ENCODE peak calls at places on chromosomes 5 and 9, in eight cellular contexts. One of them, this sample, is unnamed. For H3K9me3, the result is how much of the 10 kb centered on the place peaks cover.

GRCh38 chr5:137217599-137218200 is 281.4 kb downstream of the SPOCK1 start:
- DNase-seq in GM23248: peak
- DNase-seq in A673: no peak
- DNase-seq in cardiac muscle cell: no peak
- DNase-seq in aorta: no peak
- DNase-seq in SK-N-MC: no peak
- DNase-seq in fibroblast of lung: peak
- DNase-seq in Peyer's patch: no peak
- DNase-seq in this sample: no peak

GRCh38 chr5:176609724-176610429 is at the start of gene GPRIN1:
- DNase-seq in GM23248: peak
- DNase-seq in A673: peak
- DNase-seq in cardiac muscle cell: peak
- DNase-seq in aorta: no peak
- DNase-seq in SK-N-MC: no peak
- DNase-seq in fibroblast of lung: peak
- DNase-seq in Peyer's patch: peak
- DNase-seq in this sample: peak

GRCh38 chr5:113118765-113119164 is 142.2 kb downstream of the DCP2 start:
- DNase-seq in GM23248: no peak
- DNase-seq in A673: no peak
- DNase-seq in cardiac muscle cell: peak
- DNase-seq in aorta: no peak
- DNase-seq in SK-N-MC: no peak
- DNase-seq in fibroblast of lung: no peak
- DNase-seq in Peyer's patch: no peak
- DNase-seq in this sample: no peak

GRCh38 chr9:131179561-131180219 is 54.3 kb downstream of the NUP214 start:
- DNase-seq in GM23248: peak
- DNase-seq in A673: no peak
- DNase-seq in cardiac muscle cell: no peak
- DNase-seq in aorta: no peak
- DNase-seq in SK-N-MC: no peak
- DNase-seq in fibroblast of lung: peak
- DNase-seq in Peyer's patch: no peak
- DNase-seq in this sample: no peak

GRCh38 chr5:176996780-176997179 is 9.8 kb downstream of the UIMC1 start:
- DNase-seq in GM23248: no peak
- DNase-seq in A673: no peak
- DNase-seq in cardiac muscle cell: no peak
- DNase-seq in aorta: no peak
- DNase-seq in SK-N-MC: no peak
- DNase-seq in fibroblast of lung: no peak
- DNase-seq in Peyer's patch: no peak
- DNase-seq in this sample: no peak

GRCh38 chr5:65364907-65365306 is 116.8 kb downstream of the ADAMTS6 start:
- DNase-seq in GM23248: peak
- DNase-seq in A673: peak
- DNase-seq in cardiac muscle cell: no peak
- DNase-seq in aorta: no peak
- DNase-seq in SK-N-MC: no peak
- DNase-seq in fibroblast of lung: peak
- DNase-seq in Peyer's patch: no peak
- DNase-seq in this sample: no peak

GRCh38 chr5:146540421-146540820 is 24.4 kb upstream of the GPR151 start:
- DNase-seq in GM23248: peak
- DNase-seq in A673: no peak
- DNase-seq in cardiac muscle cell: no peak
- DNase-seq in aorta: no peak
- DNase-seq in SK-N-MC: no peak
- DNase-seq in fibroblast of lung: peak
- DNase-seq in Peyer's patch: no peak
- DNase-seq in this sample: no peak

GRCh38 chr9:124706685-124707084 is 64.4 kb downstream of the NR6A1 start:
- DNase-seq in GM23248: no peak
- DNase-seq in A673: no peak
- DNase-seq in cardiac muscle cell: no peak
- DNase-seq in aorta: no peak
- DNase-seq in SK-N-MC: no peak
- DNase-seq in fibroblast of lung: no peak
- DNase-seq in Peyer's patch: no peak
- DNase-seq in this sample: no peak

GRCh38 chr9:75448281-75448680 is 360.0 kb downstream of the OSTF1 start:
- DNase-seq in GM23248: peak
- DNase-seq in A673: no peak
- DNase-seq in cardiac muscle cell: no peak
- DNase-seq in aorta: no peak
- DNase-seq in SK-N-MC: no peak
- DNase-seq in fibroblast of lung: peak
- DNase-seq in Peyer's patch: no peak
- DNase-seq in this sample: no peak

GRCh38 chr5:132500244-132500930 is 9.8 kb upstream of the IRF1 start:
- DNase-seq in GM23248: no peak
- DNase-seq in A673: no peak
- DNase-seq in cardiac muscle cell: no peak
- DNase-seq in aorta: no peak
- DNase-seq in SK-N-MC: no peak
- DNase-seq in fibroblast of lung: no peak
- DNase-seq in Peyer's patch: no peak
- DNase-seq in this sample: no peak

GRCh38 chr5:68248896-68249295 is 33.3 kb downstream of the PIK3R1 start:
- DNase-seq in GM23248: no peak
- DNase-seq in A673: no peak
- DNase-seq in cardiac muscle cell: no peak
- DNase-seq in aorta: no peak
- DNase-seq in SK-N-MC: no peak
- DNase-seq in fibroblast of lung: no peak
- DNase-seq in Peyer's patch: no peak
- DNase-seq in this sample: no peak

GRCh38 chr9:37035472-37036236 is 1.6 kb upstream of the PAX5 start:
- DNase-seq in GM23248: no peak
- DNase-seq in A673: no peak
- DNase-seq in cardiac muscle cell: no peak
- DNase-seq in aorta: no peak
- DNase-seq in SK-N-MC: no peak
- DNase-seq in fibroblast of lung: peak
- DNase-seq in Peyer's patch: peak
- DNase-seq in this sample: no peak

GRCh38 chr5:144698454-144698853 is 527.8 kb downstream of the KCTD16 start:
- DNase-seq in GM23248: peak
- DNase-seq in A673: no peak
- DNase-seq in cardiac muscle cell: no peak
- DNase-seq in aorta: no peak
- DNase-seq in SK-N-MC: no peak
- DNase-seq in fibroblast of lung: peak
- DNase-seq in Peyer's patch: no peak
- DNase-seq in this sample: no peak

GRCh38 chr5:144697847-144698262 is 527.2 kb downstream of the KCTD16 start:
- DNase-seq in GM23248: peak
- DNase-seq in A673: no peak
- DNase-seq in cardiac muscle cell: no peak
- DNase-seq in aorta: no peak
- DNase-seq in SK-N-MC: no peak
- DNase-seq in fibroblast of lung: peak
- DNase-seq in Peyer's patch: no peak
- DNase-seq in this sample: no peak

GRCh38 chr5:144703776-144704175 is 533.1 kb downstream of the KCTD16 start:
- DNase-seq in GM23248: no peak
- DNase-seq in A673: no peak
- DNase-seq in cardiac muscle cell: no peak
- DNase-seq in aorta: no peak
- DNase-seq in SK-N-MC: no peak
- DNase-seq in fibroblast of lung: no peak
- DNase-seq in Peyer's patch: no peak
- DNase-seq in this sample: no peak
- H3K9me3 ChIP-seq in GM23248: under half
- H3K9me3 ChIP-seq in A673: under half
- H3K9me3 ChIP-seq in cardiac muscle cell: under half
- H3K9me3 ChIP-seq in aorta: under half
- H3K9me3 ChIP-seq in SK-N-MC: under half
- H3K9me3 ChIP-seq in fibroblast of lung: under half
- H3K9me3 ChIP-seq in Peyer's patch: under half
- H3K9me3 ChIP-seq in this sample: under half

DNA sequence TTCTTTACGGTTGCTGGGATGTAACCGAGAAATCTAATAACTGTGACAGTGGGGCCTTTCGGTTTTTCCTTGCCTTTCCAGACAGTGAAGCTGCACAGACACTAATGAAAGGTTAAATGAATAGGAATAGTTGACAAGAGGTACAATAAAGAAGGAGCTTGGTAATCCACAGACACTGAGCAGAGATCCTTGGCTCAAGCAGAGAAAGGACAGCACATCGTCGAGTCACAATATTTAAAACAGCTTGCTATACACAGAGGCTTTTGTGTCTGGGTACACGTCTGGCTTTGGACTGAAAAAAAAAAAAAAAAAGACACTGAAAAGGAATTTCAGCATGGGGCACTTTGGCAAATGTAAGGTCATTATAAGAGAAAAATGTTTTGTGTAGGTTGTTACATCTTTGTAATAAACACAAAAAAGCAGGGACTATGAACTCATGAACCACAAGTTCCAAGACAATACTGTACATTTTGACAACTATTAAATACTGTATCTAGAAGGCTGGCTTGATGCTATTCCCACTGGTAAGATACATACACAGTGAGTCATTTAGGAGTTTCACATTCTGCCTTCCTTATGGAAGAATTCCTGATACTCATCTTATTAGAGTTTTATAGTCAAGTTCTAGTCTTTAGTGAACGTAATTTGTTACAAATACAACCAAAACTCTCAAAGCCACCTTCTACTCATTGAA is 5.6 kb downstream of the BNC2 start:
- DNase-seq in GM23248: peak
- DNase-seq in A673: no peak
- DNase-seq in cardiac muscle cell: no peak
- DNase-seq in aorta: no peak
- DNase-seq in SK-N-MC: no peak
- DNase-seq in fibroblast of lung: peak
- DNase-seq in Peyer's patch: no peak
- DNase-seq in this sample: no peak
- H3K27ac ChIP-seq in GM23248: peak
- H3K27ac ChIP-seq in A673: no peak
- H3K27ac ChIP-seq in cardiac muscle cell: no peak
- H3K27ac ChIP-seq in aorta: no peak
- H3K27ac ChIP-seq in SK-N-MC: peak
- H3K27ac ChIP-seq in fibroblast of lung: peak
- H3K27ac ChIP-seq in Peyer's patch: peak
- H3K27ac ChIP-seq in this sample: no peak

GRCh38 chr5:61301820-61302563 is 30.1 kb upstream of the ZSWIM6 start:
- DNase-seq in GM23248: peak
- DNase-seq in A673: no peak
- DNase-seq in cardiac muscle cell: peak
- DNase-seq in aorta: peak
- DNase-seq in SK-N-MC: no peak
- DNase-seq in fibroblast of lung: peak
- DNase-seq in Peyer's patch: no peak
- DNase-seq in this sample: no peak

GRCh38 chr5:61301345-61301744 is 30.7 kb upstream of the ZSWIM6 start:
- DNase-seq in GM23248: peak
- DNase-seq in A673: no peak
- DNase-seq in cardiac muscle cell: no peak
- DNase-seq in aorta: no peak
- DNase-seq in SK-N-MC: no peak
- DNase-seq in fibroblast of lung: peak
- DNase-seq in Peyer's patch: no peak
- DNase-seq in this sample: no peak

GRCh38 chr5:61298066-61298465 is 34.0 kb upstream of the ZSWIM6 start:
- DNase-seq in GM23248: no peak
- DNase-seq in A673: no peak
- DNase-seq in cardiac muscle cell: no peak
- DNase-seq in aorta: no peak
- DNase-seq in SK-N-MC: no peak
- DNase-seq in fibroblast of lung: no peak
- DNase-seq in Peyer's patch: no peak
- DNase-seq in this sample: no peak

GRCh38 chr5:61298580-61298979 is 33.5 kb upstream of the ZSWIM6 start:
- DNase-seq in GM23248: no peak
- DNase-seq in A673: no peak
- DNase-seq in cardiac muscle cell: no peak
- DNase-seq in aorta: no peak
- DNase-seq in SK-N-MC: no peak
- DNase-seq in fibroblast of lung: peak
- DNase-seq in Peyer's patch: no peak
- DNase-seq in this sample: no peak

DNA sequence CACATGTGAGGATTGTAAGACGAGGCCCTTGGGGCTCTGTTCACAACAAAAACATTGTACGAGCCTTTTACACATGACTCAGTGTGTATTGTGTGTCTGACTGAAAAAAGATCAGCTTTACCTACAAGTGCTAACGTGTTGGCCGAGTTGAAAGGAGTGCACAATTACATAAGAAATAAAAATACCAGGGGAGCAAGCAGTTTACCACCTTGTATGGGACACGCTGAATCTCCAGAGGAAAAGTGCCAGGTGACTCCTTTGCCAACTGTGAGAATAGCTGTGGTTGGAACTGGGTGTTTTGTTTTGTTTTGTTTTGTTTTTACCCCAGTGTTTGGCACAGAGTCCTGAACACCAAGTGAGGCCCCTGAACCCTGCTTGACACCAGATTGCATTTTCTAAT is 32.8 kb upstream of the ZSWIM6 start:
- DNase-seq in GM23248: no peak
- DNase-seq in A673: no peak
- DNase-seq in cardiac muscle cell: no peak
- DNase-seq in aorta: no peak
- DNase-seq in SK-N-MC: no peak
- DNase-seq in fibroblast of lung: peak
- DNase-seq in Peyer's patch: no peak
- DNase-seq in this sample: no peak
- H3K9me3 ChIP-seq in GM23248: under half
- H3K9me3 ChIP-seq in A673: under half
- H3K9me3 ChIP-seq in cardiac muscle cell: under half
- H3K9me3 ChIP-seq in aorta: under half
- H3K9me3 ChIP-seq in SK-N-MC: under half
- H3K9me3 ChIP-seq in fibroblast of lung: under half
- H3K9me3 ChIP-seq in Peyer's patch: under half
- H3K9me3 ChIP-seq in this sample: under half

GRCh38 chr5:1322955-1323802 is 21.7 kb downstream of the CLPTM1L start:
- DNase-seq in GM23248: no peak
- DNase-seq in A673: no peak
- DNase-seq in cardiac muscle cell: no peak
- DNase-seq in aorta: peak
- DNase-seq in SK-N-MC: no peak
- DNase-seq in fibroblast of lung: no peak
- DNase-seq in Peyer's patch: no peak
- DNase-seq in this sample: no peak
- H3K27ac ChIP-seq in GM23248: no peak
- H3K27ac ChIP-seq in A673: no peak
- H3K27ac ChIP-seq in cardiac muscle cell: no peak
- H3K27ac ChIP-seq in aorta: no peak
- H3K27ac ChIP-seq in SK-N-MC: no peak
- H3K27ac ChIP-seq in fibroblast of lung: no peak
- H3K27ac ChIP-seq in Peyer's patch: no peak
- H3K27ac ChIP-seq in this sample: no peak

GRCh38 chr9:1047605-1048235 is 2.4 kb upstream of the DMRT2 start:
- DNase-seq in GM23248: peak
- DNase-seq in A673: no peak
- DNase-seq in cardiac muscle cell: no peak
- DNase-seq in aorta: no peak
- DNase-seq in SK-N-MC: no peak
- DNase-seq in fibroblast of lung: no peak
- DNase-seq in Peyer's patch: no peak
- DNase-seq in this sample: no peak
- H3K9me3 ChIP-seq in GM23248: under half
- H3K9me3 ChIP-seq in A673: under half
- H3K9me3 ChIP-seq in cardiac muscle cell: under half
- H3K9me3 ChIP-seq in aorta: under half
- H3K9me3 ChIP-seq in SK-N-MC: under half
- H3K9me3 ChIP-seq in fibroblast of lung: under half
- H3K9me3 ChIP-seq in Peyer's patch: under half
- H3K9me3 ChIP-seq in this sample: under half